ENCODE peak calls at places on chromosomes 6 and 20, in seven cellular contexts. One of them, this sample, is unnamed.

GRCh38 chr20:19254956-19255355 is 42.5 kb downstream of the SLC24A3 start:
- DNase-seq in cardiac muscle cell: no peak
- DNase-seq in foreskin fibroblast: no peak
- DNase-seq in tibial artery: no peak
- DNase-seq in tibial nerve: no peak
- DNase-seq in CD4-positive, alpha-beta T cell: no peak
- DNase-seq in osteocyte: no peak
- DNase-seq in this sample: no peak

GRCh38 chr20:48683467-48684175 is 144.2 kb downstream of the PREX1 start:
- DNase-seq in cardiac muscle cell: no peak
- DNase-seq in foreskin fibroblast: no peak
- DNase-seq in tibial artery: no peak
- DNase-seq in tibial nerve: no peak
- DNase-seq in CD4-positive, alpha-beta T cell: no peak
- DNase-seq in osteocyte: no peak
- DNase-seq in this sample: no peak

GRCh38 chr20:48673485-48673884 is 154.3 kb downstream of the PREX1 start:
- DNase-seq in cardiac muscle cell: no peak
- DNase-seq in foreskin fibroblast: no peak
- DNase-seq in tibial artery: no peak
- DNase-seq in tibial nerve: no peak
- DNase-seq in CD4-positive, alpha-beta T cell: no peak
- DNase-seq in osteocyte: no peak
- DNase-seq in this sample: no peak

GRCh38 chr6:142551145-142551811 is 249.5 kb downstream of the ADGRG6 start:
- DNase-seq in cardiac muscle cell: no peak
- DNase-seq in foreskin fibroblast: no peak
- DNase-seq in tibial artery: no peak
- DNase-seq in tibial nerve: no peak
- DNase-seq in CD4-positive, alpha-beta T cell: peak
- DNase-seq in osteocyte: no peak
- DNase-seq in this sample: no peak

GRCh38 chr6:70957284-70957617 is 391 bp upstream of the B3GAT2 start:
- DNase-seq in cardiac muscle cell: no peak
- DNase-seq in foreskin fibroblast: no peak
- DNase-seq in tibial artery: no peak
- DNase-seq in tibial nerve: no peak
- DNase-seq in CD4-positive, alpha-beta T cell: no peak
- DNase-seq in osteocyte: no peak
- DNase-seq in this sample: no peak

GRCh38 chr6:126672654-126673053 is 332.7 kb downstream of the CENPW start:
- DNase-seq in cardiac muscle cell: no peak
- DNase-seq in foreskin fibroblast: no peak
- DNase-seq in tibial artery: no peak
- DNase-seq in tibial nerve: no peak
- DNase-seq in CD4-positive, alpha-beta T cell: no peak
- DNase-seq in osteocyte: no peak
- DNase-seq in this sample: no peak

GRCh38 chr20:30811896-30812671 is 445.4 kb upstream of the DEFB115 start:
- DNase-seq in cardiac muscle cell: peak
- DNase-seq in foreskin fibroblast: peak
- DNase-seq in tibial artery: no peak
- DNase-seq in tibial nerve: no peak
- DNase-seq in CD4-positive, alpha-beta T cell: no peak
- DNase-seq in osteocyte: no peak
- DNase-seq in this sample: peak

GRCh38 chr6:75244063-75244575 is 518 bp upstream of the COX7A2 start:
- DNase-seq in cardiac muscle cell: no peak
- DNase-seq in foreskin fibroblast: no peak
- DNase-seq in tibial artery: no peak
- DNase-seq in tibial nerve: peak
- DNase-seq in CD4-positive, alpha-beta T cell: no peak
- DNase-seq in osteocyte: no peak
- DNase-seq in this sample: no peak

GRCh38 chr20:36339646-36340592 is 33.8 kb downstream of the DLGAP4 start:
- DNase-seq in cardiac muscle cell: no peak
- DNase-seq in foreskin fibroblast: no peak
- DNase-seq in tibial artery: no peak
- DNase-seq in tibial nerve: no peak
- DNase-seq in CD4-positive, alpha-beta T cell: no peak
- DNase-seq in osteocyte: no peak
- DNase-seq in this sample: peak

GRCh38 chr6:29737707-29738630 is 14.7 kb downstream of the HLA-F start:
- DNase-seq in cardiac muscle cell: peak
- DNase-seq in foreskin fibroblast: peak
- DNase-seq in tibial artery: peak
- DNase-seq in tibial nerve: peak
- DNase-seq in CD4-positive, alpha-beta T cell: peak
- DNase-seq in osteocyte: peak
- DNase-seq in this sample: peak

GRCh38 chr6:165178056-165178455 is 131.3 kb downstream of the C6orf118 start:
- DNase-seq in cardiac muscle cell: no peak
- DNase-seq in foreskin fibroblast: no peak
- DNase-seq in tibial artery: no peak
- DNase-seq in tibial nerve: no peak
- DNase-seq in CD4-positive, alpha-beta T cell: no peak
- DNase-seq in osteocyte: no peak
- DNase-seq in this sample: no peak

GRCh38 chr6:683742-684440 is 9.0 kb downstream of the EXOC2 start:
- DNase-seq in cardiac muscle cell: peak
- DNase-seq in foreskin fibroblast: peak
- DNase-seq in tibial artery: no peak
- DNase-seq in tibial nerve: no peak
- DNase-seq in CD4-positive, alpha-beta T cell: no peak
- DNase-seq in osteocyte: peak
- DNase-seq in this sample: no peak

GRCh38 chr20:37941332-37941731 is 38.4 kb downstream of the VSTM2L start:
- DNase-seq in cardiac muscle cell: peak
- DNase-seq in foreskin fibroblast: no peak
- DNase-seq in tibial artery: no peak
- DNase-seq in tibial nerve: no peak
- DNase-seq in CD4-positive, alpha-beta T cell: no peak
- DNase-seq in osteocyte: no peak
- DNase-seq in this sample: no peak

GRCh38 chr20:48041078-48041780 is 255.9 kb upstream of the SULF2 start:
- DNase-seq in cardiac muscle cell: peak
- DNase-seq in foreskin fibroblast: no peak
- DNase-seq in tibial artery: no peak
- DNase-seq in tibial nerve: no peak
- DNase-seq in CD4-positive, alpha-beta T cell: no peak
- DNase-seq in osteocyte: no peak
- DNase-seq in this sample: no peak

GRCh38 chr20:20687319-20687718 is 25.1 kb downstream of the RALGAPA2 start:
- DNase-seq in cardiac muscle cell: no peak
- DNase-seq in foreskin fibroblast: no peak
- DNase-seq in tibial artery: no peak
- DNase-seq in tibial nerve: no peak
- DNase-seq in CD4-positive, alpha-beta T cell: no peak
- DNase-seq in osteocyte: no peak
- DNase-seq in this sample: no peak

GRCh38 chr20:44664127-44664526 is 12.6 kb upstream of the ADA start:
- DNase-seq in cardiac muscle cell: no peak
- DNase-seq in foreskin fibroblast: no peak
- DNase-seq in tibial artery: no peak
- DNase-seq in tibial nerve: no peak
- DNase-seq in CD4-positive, alpha-beta T cell: no peak
- DNase-seq in osteocyte: no peak
- DNase-seq in this sample: peak

GRCh38 chr6:30789606-30790005 is 45.3 kb upstream of the IER3 start:
- DNase-seq in cardiac muscle cell: no peak
- DNase-seq in foreskin fibroblast: no peak
- DNase-seq in tibial artery: no peak
- DNase-seq in tibial nerve: no peak
- DNase-seq in CD4-positive, alpha-beta T cell: no peak
- DNase-seq in osteocyte: no peak
- DNase-seq in this sample: no peak

GRCh38 chr6:38767555-38767954 is 52.4 kb downstream of the DNAH8 start:
- DNase-seq in cardiac muscle cell: no peak
- DNase-seq in foreskin fibroblast: no peak
- DNase-seq in tibial artery: no peak
- DNase-seq in tibial nerve: no peak
- DNase-seq in CD4-positive, alpha-beta T cell: no peak
- DNase-seq in osteocyte: no peak
- DNase-seq in this sample: no peak

GRCh38 chr20:50915424-50915823 is 15.8 kb downstream of the ADNP start:
- DNase-seq in cardiac muscle cell: no peak
- DNase-seq in foreskin fibroblast: peak
- DNase-seq in tibial artery: no peak
- DNase-seq in tibial nerve: no peak
- DNase-seq in CD4-positive, alpha-beta T cell: no peak
- DNase-seq in osteocyte: no peak
- DNase-seq in this sample: no peak

GRCh38 chr6:45566882-45567281 is 189.1 kb upstream of the SUPT3H start:
- DNase-seq in cardiac muscle cell: peak
- DNase-seq in foreskin fibroblast: no peak
- DNase-seq in tibial artery: no peak
- DNase-seq in tibial nerve: no peak
- DNase-seq in CD4-positive, alpha-beta T cell: no peak
- DNase-seq in osteocyte: no peak
- DNase-seq in this sample: no peak
- TF ChIP-seq CTCF in cardiac muscle cell: no peak
- TF ChIP-seq CTCF in foreskin fibroblast: no peak
- TF ChIP-seq CTCF in tibial artery: no peak
- TF ChIP-seq CTCF in tibial nerve: no peak
- TF ChIP-seq CTCF in CD4-positive, alpha-beta T cell: no peak
- TF ChIP-seq CTCF in osteocyte: no peak
- TF ChIP-seq CTCF in this sample: no peak

DNA sequence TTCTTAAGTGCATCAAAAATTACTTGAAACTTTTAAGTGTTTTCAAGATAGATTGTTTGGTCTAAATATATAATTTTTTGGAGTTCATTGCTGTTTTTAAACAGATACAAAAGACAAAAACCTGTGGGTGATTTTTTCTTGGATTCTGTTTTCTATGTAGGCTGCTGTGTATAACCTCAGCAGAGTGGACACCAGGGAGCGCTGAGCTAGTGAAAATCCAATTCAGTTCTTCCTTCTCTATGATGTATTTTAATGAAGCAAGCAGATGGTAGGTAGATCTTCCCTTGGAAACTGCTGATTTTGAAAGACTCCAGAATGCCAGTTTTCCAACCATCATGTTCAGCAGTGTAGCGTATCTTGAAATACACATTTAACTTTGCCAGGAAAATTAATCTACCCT is 177.9 kb downstream of the PHF3 start:
- DNase-seq in cardiac muscle cell: no peak
- DNase-seq in foreskin fibroblast: no peak
- DNase-seq in tibial artery: no peak
- DNase-seq in tibial nerve: no peak
- DNase-seq in CD4-positive, alpha-beta T cell: no peak
- DNase-seq in osteocyte: no peak
- DNase-seq in this sample: no peak
- TF ChIP-seq CTCF in cardiac muscle cell: peak
- TF ChIP-seq CTCF in foreskin fibroblast: peak
- TF ChIP-seq CTCF in tibial artery: no peak
- TF ChIP-seq CTCF in tibial nerve: no peak
- TF ChIP-seq CTCF in CD4-positive, alpha-beta T cell: no peak
- TF ChIP-seq CTCF in osteocyte: no peak
- TF ChIP-seq CTCF in this sample: no peak

DNA sequence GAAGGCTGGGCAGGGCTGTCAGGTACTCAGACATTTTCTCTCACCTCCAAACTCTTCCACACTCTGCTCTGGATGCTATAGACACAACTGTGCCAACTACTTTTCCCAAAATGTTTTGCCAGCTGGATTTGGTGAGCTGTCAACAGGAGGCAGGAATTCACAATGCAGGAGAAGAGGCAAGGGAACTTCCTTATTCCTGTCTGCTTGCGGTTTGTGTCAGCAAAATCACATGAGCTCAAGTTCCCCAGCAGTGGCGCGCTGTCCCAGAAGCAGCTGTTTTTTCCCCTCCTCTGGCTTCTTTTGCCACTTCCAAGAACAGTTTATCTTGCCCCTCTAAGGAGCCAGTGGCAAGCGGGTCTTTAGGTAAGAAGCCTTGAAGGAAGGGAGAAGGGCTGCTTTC is 608.2 kb downstream of the PRKN start:
- DNase-seq in cardiac muscle cell: no peak
- DNase-seq in foreskin fibroblast: no peak
- DNase-seq in tibial artery: peak
- DNase-seq in tibial nerve: peak
- DNase-seq in CD4-positive, alpha-beta T cell: no peak
- DNase-seq in osteocyte: no peak
- DNase-seq in this sample: peak
- TF ChIP-seq CTCF in cardiac muscle cell: peak
- TF ChIP-seq CTCF in foreskin fibroblast: no peak
- TF ChIP-seq CTCF in tibial artery: no peak
- TF ChIP-seq CTCF in tibial nerve: no peak
- TF ChIP-seq CTCF in CD4-positive, alpha-beta T cell: no peak
- TF ChIP-seq CTCF in osteocyte: peak
- TF ChIP-seq CTCF in this sample: no peak

GRCh38 chr6:39843305-39844020 is 51.3 kb downstream of the DAAM2 start:
- DNase-seq in cardiac muscle cell: no peak
- DNase-seq in foreskin fibroblast: peak
- DNase-seq in tibial artery: peak
- DNase-seq in tibial nerve: no peak
- DNase-seq in CD4-positive, alpha-beta T cell: no peak
- DNase-seq in osteocyte: no peak
- DNase-seq in this sample: no peak
- TF ChIP-seq CTCF in cardiac muscle cell: peak
- TF ChIP-seq CTCF in foreskin fibroblast: no peak
- TF ChIP-seq CTCF in tibial artery: no peak
- TF ChIP-seq CTCF in tibial nerve: no peak
- TF ChIP-seq CTCF in CD4-positive, alpha-beta T cell: no peak
- TF ChIP-seq CTCF in osteocyte: peak
- TF ChIP-seq CTCF in this sample: no peak